ENCODE peak calls at places on chromosomes 1 and 21, in eight cellular contexts. One of them, this sample, is unnamed.
A peak's percentile ranks its signal among the peaks of the same experiment; 100 is the strongest.

GRCh38 chr1:230020451-230020850 is 46.6 kb upstream of the GALNT2 start:
- DNase-seq in RWPE1: no peak
- DNase-seq in lung: no peak
- DNase-seq in right lobe of liver: no peak
- DNase-seq in fibroblast of the aortic adventitia: no peak
- DNase-seq in activated CD8-positive, alpha-beta memory T cell treated with anti-CD3 and anti-CD28 coated beads, Interleukin-2, amount 50 U/mL, for 48 hours: no peak
- DNase-seq in naive thymus-derived CD8-positive, alpha-beta T cell: no peak
- DNase-seq in SIG-M5: no peak
- DNase-seq in this sample: no peak

GRCh38 chr1:239636321-239636720 is 250.0 kb downstream of the CHRM3 start:
- DNase-seq in RWPE1: no peak
- DNase-seq in lung: no peak
- DNase-seq in right lobe of liver: no peak
- DNase-seq in fibroblast of the aortic adventitia: no peak
- DNase-seq in activated CD8-positive, alpha-beta memory T cell treated with anti-CD3 and anti-CD28 coated beads, Interleukin-2, amount 50 U/mL, for 48 hours: no peak
- DNase-seq in naive thymus-derived CD8-positive, alpha-beta T cell: no peak
- DNase-seq in SIG-M5: no peak
- DNase-seq in this sample: no peak

GRCh38 chr1:166915941-166916340 is 39.9 kb upstream of the TADA1 start:
- DNase-seq in RWPE1: peak; percentile 17
- DNase-seq in lung: no peak
- DNase-seq in right lobe of liver: no peak
- DNase-seq in fibroblast of the aortic adventitia: no peak
- DNase-seq in activated CD8-positive, alpha-beta memory T cell treated with anti-CD3 and anti-CD28 coated beads, Interleukin-2, amount 50 U/mL, for 48 hours: no peak
- DNase-seq in naive thymus-derived CD8-positive, alpha-beta T cell: no peak
- DNase-seq in SIG-M5: no peak
- DNase-seq in this sample: no peak

GRCh38 chr1:201982923-201983805 is 716 bp downstream of the RNPEP start:
- DNase-seq in RWPE1: peak; percentile 85
- DNase-seq in lung: peak; percentile 81
- DNase-seq in right lobe of liver: peak; percentile 78
- DNase-seq in fibroblast of the aortic adventitia: peak; percentile 81
- DNase-seq in activated CD8-positive, alpha-beta memory T cell treated with anti-CD3 and anti-CD28 coated beads, Interleukin-2, amount 50 U/mL, for 48 hours: peak; percentile 78
- DNase-seq in naive thymus-derived CD8-positive, alpha-beta T cell: peak; percentile 49
- DNase-seq in SIG-M5: peak; percentile 24
- DNase-seq in this sample: peak; percentile 76

GRCh38 chr1:234933031-234933430 is 195.6 kb downstream of the TOMM20 start:
- DNase-seq in RWPE1: no peak
- DNase-seq in lung: no peak
- DNase-seq in right lobe of liver: peak; percentile 74
- DNase-seq in fibroblast of the aortic adventitia: no peak
- DNase-seq in activated CD8-positive, alpha-beta memory T cell treated with anti-CD3 and anti-CD28 coated beads, Interleukin-2, amount 50 U/mL, for 48 hours: peak; percentile 51
- DNase-seq in naive thymus-derived CD8-positive, alpha-beta T cell: no peak
- DNase-seq in SIG-M5: no peak
- DNase-seq in this sample: peak; percentile 53

GRCh38 chr1:183808296-183809027 is 3.5 kb downstream of the RGL1 start:
- DNase-seq in RWPE1: no peak
- DNase-seq in lung: no peak
- DNase-seq in right lobe of liver: no peak
- DNase-seq in fibroblast of the aortic adventitia: peak; percentile 24
- DNase-seq in activated CD8-positive, alpha-beta memory T cell treated with anti-CD3 and anti-CD28 coated beads, Interleukin-2, amount 50 U/mL, for 48 hours: no peak
- DNase-seq in naive thymus-derived CD8-positive, alpha-beta T cell: no peak
- DNase-seq in SIG-M5: no peak
- DNase-seq in this sample: no peak

GRCh38 chr1:154863702-154864174 is 6.3 kb downstream of the KCNN3 start:
- DNase-seq in RWPE1: peak; percentile 47
- DNase-seq in lung: no peak
- DNase-seq in right lobe of liver: no peak
- DNase-seq in fibroblast of the aortic adventitia: no peak
- DNase-seq in activated CD8-positive, alpha-beta memory T cell treated with anti-CD3 and anti-CD28 coated beads, Interleukin-2, amount 50 U/mL, for 48 hours: no peak
- DNase-seq in naive thymus-derived CD8-positive, alpha-beta T cell: no peak
- DNase-seq in SIG-M5: peak; percentile 53
- DNase-seq in this sample: peak; percentile 86

GRCh38 chr1:63575340-63575826 is 17.8 kb upstream of the PGM1 start:
- DNase-seq in RWPE1: peak; percentile 21
- DNase-seq in lung: no peak
- DNase-seq in right lobe of liver: no peak
- DNase-seq in fibroblast of the aortic adventitia: peak; percentile 65
- DNase-seq in activated CD8-positive, alpha-beta memory T cell treated with anti-CD3 and anti-CD28 coated beads, Interleukin-2, amount 50 U/mL, for 48 hours: no peak
- DNase-seq in naive thymus-derived CD8-positive, alpha-beta T cell: no peak
- DNase-seq in SIG-M5: no peak
- DNase-seq in this sample: no peak

GRCh38 chr21:37294674-37295073 is 27.5 kb upstream of the VPS26C start:
- DNase-seq in RWPE1: no peak
- DNase-seq in lung: no peak
- DNase-seq in right lobe of liver: no peak
- DNase-seq in fibroblast of the aortic adventitia: no peak
- DNase-seq in activated CD8-positive, alpha-beta memory T cell treated with anti-CD3 and anti-CD28 coated beads, Interleukin-2, amount 50 U/mL, for 48 hours: no peak
- DNase-seq in naive thymus-derived CD8-positive, alpha-beta T cell: no peak
- DNase-seq in SIG-M5: no peak
- DNase-seq in this sample: no peak

GRCh38 chr1:21022279-21023040 is 154.2 kb downstream of the EIF4G3 start:
- DNase-seq in RWPE1: peak; percentile 82
- DNase-seq in lung: peak; percentile 64
- DNase-seq in right lobe of liver: no peak
- DNase-seq in fibroblast of the aortic adventitia: peak; percentile 98
- DNase-seq in activated CD8-positive, alpha-beta memory T cell treated with anti-CD3 and anti-CD28 coated beads, Interleukin-2, amount 50 U/mL, for 48 hours: no peak
- DNase-seq in naive thymus-derived CD8-positive, alpha-beta T cell: no peak
- DNase-seq in SIG-M5: no peak
- DNase-seq in this sample: peak; percentile 64

GRCh38 chr1:212256404-212256803 is 28.8 kb upstream of the PPP2R5A start:
- DNase-seq in RWPE1: no peak
- DNase-seq in lung: no peak
- DNase-seq in right lobe of liver: no peak
- DNase-seq in fibroblast of the aortic adventitia: no peak
- DNase-seq in activated CD8-positive, alpha-beta memory T cell treated with anti-CD3 and anti-CD28 coated beads, Interleukin-2, amount 50 U/mL, for 48 hours: no peak
- DNase-seq in naive thymus-derived CD8-positive, alpha-beta T cell: peak; percentile 3
- DNase-seq in SIG-M5: peak; percentile 91
- DNase-seq in this sample: peak; percentile 22

GRCh38 chr1:205670143-205670431 is 10.2 kb downstream of the SLC45A3 start:
- DNase-seq in RWPE1: no peak
- DNase-seq in lung: no peak
- DNase-seq in right lobe of liver: no peak
- DNase-seq in fibroblast of the aortic adventitia: no peak
- DNase-seq in activated CD8-positive, alpha-beta memory T cell treated with anti-CD3 and anti-CD28 coated beads, Interleukin-2, amount 50 U/mL, for 48 hours: no peak
- DNase-seq in naive thymus-derived CD8-positive, alpha-beta T cell: no peak
- DNase-seq in SIG-M5: no peak
- DNase-seq in this sample: no peak

GRCh38 chr1:207959141-207959825 is 48.4 kb upstream of the CD34 start:
- DNase-seq in RWPE1: peak; percentile 22
- DNase-seq in lung: peak; percentile 57
- DNase-seq in right lobe of liver: peak; percentile 70
- DNase-seq in fibroblast of the aortic adventitia: peak; percentile 74
- DNase-seq in activated CD8-positive, alpha-beta memory T cell treated with anti-CD3 and anti-CD28 coated beads, Interleukin-2, amount 50 U/mL, for 48 hours: peak; percentile 65
- DNase-seq in naive thymus-derived CD8-positive, alpha-beta T cell: no peak
- DNase-seq in SIG-M5: no peak
- DNase-seq in this sample: peak; percentile 26

GRCh38 chr1:45011837-45012638 is at the start of gene UROD:
- DNase-seq in RWPE1: peak; percentile 97
- DNase-seq in lung: peak; percentile 92
- DNase-seq in right lobe of liver: peak; percentile 91
- DNase-seq in fibroblast of the aortic adventitia: peak; percentile 97
- DNase-seq in activated CD8-positive, alpha-beta memory T cell treated with anti-CD3 and anti-CD28 coated beads, Interleukin-2, amount 50 U/mL, for 48 hours: peak; percentile 88
- DNase-seq in naive thymus-derived CD8-positive, alpha-beta T cell: peak; percentile 85
- DNase-seq in SIG-M5: peak; percentile 69
- DNase-seq in this sample: peak; percentile 85

GRCh38 chr1:168150283-168150682 is 13.6 kb upstream of the GPR161 start:
- DNase-seq in RWPE1: no peak
- DNase-seq in lung: no peak
- DNase-seq in right lobe of liver: no peak
- DNase-seq in fibroblast of the aortic adventitia: no peak
- DNase-seq in activated CD8-positive, alpha-beta memory T cell treated with anti-CD3 and anti-CD28 coated beads, Interleukin-2, amount 50 U/mL, for 48 hours: no peak
- DNase-seq in naive thymus-derived CD8-positive, alpha-beta T cell: no peak
- DNase-seq in SIG-M5: no peak
- DNase-seq in this sample: no peak

GRCh38 chr1:40042337-40042736 is 1.8 kb downstream of the CAP1 start:
- DNase-seq in RWPE1: no peak
- DNase-seq in lung: no peak
- DNase-seq in right lobe of liver: no peak
- DNase-seq in fibroblast of the aortic adventitia: no peak
- DNase-seq in activated CD8-positive, alpha-beta memory T cell treated with anti-CD3 and anti-CD28 coated beads, Interleukin-2, amount 50 U/mL, for 48 hours: no peak
- DNase-seq in naive thymus-derived CD8-positive, alpha-beta T cell: no peak
- DNase-seq in SIG-M5: no peak
- DNase-seq in this sample: no peak

GRCh38 chr1:54798206-54798605 is 2.9 kb downstream of the TTC22 start:
- DNase-seq in RWPE1: no peak
- DNase-seq in lung: no peak
- DNase-seq in right lobe of liver: peak; percentile 14
- DNase-seq in fibroblast of the aortic adventitia: no peak
- DNase-seq in activated CD8-positive, alpha-beta memory T cell treated with anti-CD3 and anti-CD28 coated beads, Interleukin-2, amount 50 U/mL, for 48 hours: no peak
- DNase-seq in naive thymus-derived CD8-positive, alpha-beta T cell: no peak
- DNase-seq in SIG-M5: no peak
- DNase-seq in this sample: no peak

GRCh38 chr1:204080163-204080903 is 7.4 kb downstream of the SOX13 start:
- DNase-seq in RWPE1: peak; percentile 100
- DNase-seq in lung: peak; percentile 96
- DNase-seq in right lobe of liver: peak; percentile 78
- DNase-seq in fibroblast of the aortic adventitia: peak; percentile 85
- DNase-seq in activated CD8-positive, alpha-beta memory T cell treated with anti-CD3 and anti-CD28 coated beads, Interleukin-2, amount 50 U/mL, for 48 hours: no peak
- DNase-seq in naive thymus-derived CD8-positive, alpha-beta T cell: no peak
- DNase-seq in SIG-M5: no peak
- DNase-seq in this sample: no peak